ENCODE peak calls at places on chromosome 7, in eight cellular contexts. G is left lobe of liver; O is stimulated activated CD8-positive, alpha-beta memory T cell treated with anti-CD3 and anti-CD28 coated beads, Interleukin-4, amount 100 ng/mL, for 24 hours; W is astrocyte; H is EH; I is NCI-H345; V is amniotic epithelial cell; A is CD4-positive, CD25-positive, alpha-beta regulatory T cell. J is an unnamed sample.

GRCh38 chr7:67019562-67020390 is 23.1 kb downstream of the TYW1 start:
- DNase-seq in O (no peak), G (no peak), W (peak; percentile 12), V (peak; percentile 18), H (peak; percentile 62), A (no peak), I (no peak), J (no peak)

GRCh38 chr7:74306737-74307469 is 17.7 kb downstream of the CLIP2 start:
- DNase-seq in G (no peak), A (no peak), H (peak; percentile 90), I (no peak), V (peak; percentile 36), W (peak; percentile 75), O (no peak), J (no peak)

GRCh38 chr7:90973146-90973545 is 291.1 kb upstream of the FZD1 start:
- DNase-seq in I (no peak), H (peak; percentile 52), O (no peak), A (no peak), G (no peak), W (peak; percentile 16), V (no peak), J (no peak)

GRCh38 chr7:118473271-118473670 is 248.8 kb downstream of the ANKRD7 start:
- DNase-seq in W (no peak), I (no peak), A (no peak), G (no peak), O (no peak), V (no peak), H (no peak), J (no peak)

GRCh38 chr7:30880090-30880704 is 31.5 kb upstream of the AQP1 start:
- DNase-seq in H (no peak), W (no peak), A (no peak), O (no peak), V (peak; percentile 62), I (no peak), G (no peak), J (no peak)

GRCh38 chr7:4655311-4655710 is 26.8 kb upstream of the FOXK1 start:
- DNase-seq in H (no peak), I (no peak), V (no peak), O (no peak), W (no peak), G (no peak), A (no peak), J (no peak)

GRCh38 chr7:25358831-25359350 is 130.6 kb upstream of the NPVF start:
- DNase-seq in W (no peak), V (no peak), H (no peak), I (no peak), A (no peak), O (no peak), G (no peak), J (no peak)

GRCh38 chr7:64463636-64464375 is 99.1 kb downstream of the ZNF680 start:
- DNase-seq in G (peak; percentile 49), H (peak; percentile 13), W (peak; percentile 56), A (no peak), I (peak; percentile 55), V (peak; percentile 52), O (peak; percentile 1), J (peak; percentile 32)

GRCh38 chr7:141979611-141980010 is 6.0 kb upstream of the TAS2R38 start:
- DNase-seq in V (no peak), W (no peak), A (no peak), G (no peak), I (no peak), H (no peak), O (no peak), J (no peak)

GRCh38 chr7:22001345-22002004 is 55.8 kb upstream of the CDCA7L start:
- DNase-seq in H (peak; percentile 87), O (no peak), V (peak; percentile 90), A (no peak), W (peak; percentile 80), G (no peak), I (peak; percentile 53), J (peak; percentile 61)

GRCh38 chr7:40918701-40919271 is 784.0 kb downstream of the SUGCT start:
- DNase-seq in W (peak; percentile 96), V (peak; percentile 92), O (no peak), G (no peak), I (no peak), A (no peak), H (peak; percentile 93), J (no peak)